ENCODE peak calls at places on chromosome 9, in seven cellular contexts. One of them, this sample, is unnamed.

GRCh38 chr9:112717669-112718331 is at the start of gene INIP:
- DNase-seq in H1: peak
- DNase-seq in HepG2: peak
- DNase-seq in GM12878: peak
- DNase-seq in SK-N-SH: peak
- DNase-seq in K562: peak
- DNase-seq in HCT116: peak
- DNase-seq in this sample: peak

GRCh38 chr9:75378036-75378435 is 289.7 kb downstream of the OSTF1 start:
- DNase-seq in K562: no peak
- DNase-seq in HepG2: no peak
- DNase-seq in HCT116: no peak
- DNase-seq in SK-N-SH: no peak
- DNase-seq in GM12878: no peak
- DNase-seq in H1: no peak
- DNase-seq in this sample: no peak

GRCh38 chr9:132241840-132242620 is 80.2 kb downstream of the NTNG2 start:
- DNase-seq in HCT116: no peak
- DNase-seq in K562: no peak
- DNase-seq in HepG2: no peak
- DNase-seq in SK-N-SH: peak
- DNase-seq in H1: no peak
- DNase-seq in GM12878: no peak
- DNase-seq in this sample: no peak

GRCh38 chr9:91771864-91772263 is 178.2 kb downstream of the ROR2 start:
- DNase-seq in GM12878: no peak
- DNase-seq in SK-N-SH: no peak
- DNase-seq in K562: no peak
- DNase-seq in H1: no peak
- DNase-seq in HCT116: no peak
- DNase-seq in HepG2: no peak
- DNase-seq in this sample: no peak

GRCh38 chr9:92639791-92640271 is 30.1 kb downstream of the IPPK start:
- DNase-seq in SK-N-SH: no peak
- DNase-seq in H1: no peak
- DNase-seq in HepG2: no peak
- DNase-seq in K562: no peak
- DNase-seq in GM12878: no peak
- DNase-seq in HCT116: no peak
- DNase-seq in this sample: no peak

GRCh38 chr9:91500509-91501011 is 76.9 kb upstream of the NFIL3 start:
- DNase-seq in GM12878: no peak
- DNase-seq in K562: peak
- DNase-seq in HCT116: peak
- DNase-seq in H1: no peak
- DNase-seq in HepG2: no peak
- DNase-seq in SK-N-SH: no peak
- DNase-seq in this sample: no peak

GRCh38 chr9:31683126-31683525 is 701.3 kb upstream of the ACO1 start:
- DNase-seq in GM12878: no peak
- DNase-seq in K562: no peak
- DNase-seq in H1: no peak
- DNase-seq in SK-N-SH: no peak
- DNase-seq in HepG2: no peak
- DNase-seq in HCT116: no peak
- DNase-seq in this sample: no peak

GRCh38 chr9:122214507-122214906 is 14.2 kb downstream of the LHX6 start:
- DNase-seq in K562: no peak
- DNase-seq in GM12878: no peak
- DNase-seq in SK-N-SH: no peak
- DNase-seq in HepG2: no peak
- DNase-seq in H1: no peak
- DNase-seq in HCT116: no peak
- DNase-seq in this sample: no peak

GRCh38 chr9:95126739-95127138 is 190.8 kb downstream of the FANCC start:
- DNase-seq in SK-N-SH: no peak
- DNase-seq in H1: no peak
- DNase-seq in GM12878: no peak
- DNase-seq in HCT116: no peak
- DNase-seq in HepG2: no peak
- DNase-seq in K562: no peak
- DNase-seq in this sample: no peak

GRCh38 chr9:757246-757881 is 84.1 kb upstream of the DMRT1 start:
- DNase-seq in SK-N-SH: peak
- DNase-seq in K562: peak
- DNase-seq in H1: peak
- DNase-seq in GM12878: no peak
- DNase-seq in HCT116: peak
- DNase-seq in HepG2: peak
- DNase-seq in this sample: peak

GRCh38 chr9:98310752-98311392 is 55.4 kb upstream of the TBC1D2 start:
- DNase-seq in HCT116: no peak
- DNase-seq in HepG2: no peak
- DNase-seq in SK-N-SH: no peak
- DNase-seq in GM12878: no peak
- DNase-seq in K562: peak
- DNase-seq in H1: no peak
- DNase-seq in this sample: no peak

GRCh38 chr9:8521112-8521511 is 721.5 kb upstream of the DMAC1 start:
- DNase-seq in HCT116: no peak
- DNase-seq in HepG2: no peak
- DNase-seq in K562: no peak
- DNase-seq in SK-N-SH: no peak
- DNase-seq in H1: no peak
- DNase-seq in GM12878: no peak
- DNase-seq in this sample: no peak

GRCh38 chr9:119179701-119180100 is 189.5 kb downstream of the BRINP1 start:
- DNase-seq in H1: no peak
- DNase-seq in SK-N-SH: no peak
- DNase-seq in K562: no peak
- DNase-seq in GM12878: no peak
- DNase-seq in HepG2: no peak
- DNase-seq in HCT116: no peak
- DNase-seq in this sample: no peak

GRCh38 chr9:106916491-106917235 is 53.7 kb downstream of the ZNF462 start:
- DNase-seq in H1: no peak
- DNase-seq in SK-N-SH: no peak
- DNase-seq in HCT116: peak
- DNase-seq in K562: no peak
- DNase-seq in GM12878: no peak
- DNase-seq in HepG2: peak
- DNase-seq in this sample: peak

GRCh38 chr9:114449236-114449635 is 56.0 kb downstream of the WHRN start:
- DNase-seq in HCT116: no peak
- DNase-seq in HepG2: no peak
- DNase-seq in GM12878: no peak
- DNase-seq in K562: no peak
- DNase-seq in H1: no peak
- DNase-seq in SK-N-SH: no peak
- DNase-seq in this sample: no peak

GRCh38 chr9:131869312-131869711 is 129.4 kb upstream of the RAPGEF1 start:
- DNase-seq in SK-N-SH: peak
- DNase-seq in HepG2: no peak
- DNase-seq in GM12878: no peak
- DNase-seq in K562: no peak
- DNase-seq in HCT116: no peak
- DNase-seq in H1: no peak
- DNase-seq in this sample: no peak

GRCh38 chr9:95552241-95552640 is 35.5 kb upstream of the PTCH1 start:
- DNase-seq in HepG2: no peak
- DNase-seq in K562: no peak
- DNase-seq in SK-N-SH: no peak
- DNase-seq in GM12878: no peak
- DNase-seq in HCT116: no peak
- DNase-seq in H1: peak
- DNase-seq in this sample: no peak

GRCh38 chr9:4887556-4887955 is 94.8 kb downstream of the RCL1 start:
- DNase-seq in K562: no peak
- DNase-seq in SK-N-SH: no peak
- DNase-seq in HepG2: no peak
- DNase-seq in GM12878: no peak
- DNase-seq in H1: no peak
- DNase-seq in HCT116: no peak
- DNase-seq in this sample: no peak

GRCh38 chr9:89678394-89679005 is 73.7 kb downstream of the GADD45G start:
- DNase-seq in H1: no peak
- DNase-seq in HepG2: no peak
- DNase-seq in GM12878: no peak
- DNase-seq in HCT116: no peak
- DNase-seq in SK-N-SH: no peak
- DNase-seq in K562: no peak
- DNase-seq in this sample: no peak

GRCh38 chr9:89677696-89678393 is 73.0 kb downstream of the GADD45G start:
- DNase-seq in SK-N-SH: peak
- DNase-seq in K562: no peak
- DNase-seq in HCT116: no peak
- DNase-seq in H1: peak
- DNase-seq in GM12878: no peak
- DNase-seq in HepG2: no peak
- DNase-seq in this sample: no peak

GRCh38 chr9:89675403-89675771 is 70.6 kb downstream of the GADD45G start:
- DNase-seq in H1: no peak
- DNase-seq in GM12878: no peak
- DNase-seq in SK-N-SH: peak
- DNase-seq in HCT116: no peak
- DNase-seq in HepG2: no peak
- DNase-seq in K562: no peak
- DNase-seq in this sample: no peak

GRCh38 chr9:89674667-89675402 is 70.0 kb downstream of the GADD45G start:
- DNase-seq in HCT116: no peak
- DNase-seq in H1: no peak
- DNase-seq in HepG2: no peak
- DNase-seq in SK-N-SH: peak
- DNase-seq in GM12878: no peak
- DNase-seq in K562: no peak
- DNase-seq in this sample: no peak

GRCh38 chr9:89676281-89676680 is 71.5 kb downstream of the GADD45G start:
- DNase-seq in HepG2: no peak
- DNase-seq in GM12878: no peak
- DNase-seq in H1: no peak
- DNase-seq in HCT116: no peak
- DNase-seq in K562: no peak
- DNase-seq in SK-N-SH: peak
- DNase-seq in this sample: no peak
- TF ChIP-seq JUND in HepG2: no peak
- TF ChIP-seq JUND in GM12878: no peak
- TF ChIP-seq JUND in H1: no peak
- TF ChIP-seq JUND in HCT116: no peak
- TF ChIP-seq JUND in K562: no peak
- TF ChIP-seq JUND in SK-N-SH: no peak
- TF ChIP-seq JUND in this sample: no peak

DNA sequence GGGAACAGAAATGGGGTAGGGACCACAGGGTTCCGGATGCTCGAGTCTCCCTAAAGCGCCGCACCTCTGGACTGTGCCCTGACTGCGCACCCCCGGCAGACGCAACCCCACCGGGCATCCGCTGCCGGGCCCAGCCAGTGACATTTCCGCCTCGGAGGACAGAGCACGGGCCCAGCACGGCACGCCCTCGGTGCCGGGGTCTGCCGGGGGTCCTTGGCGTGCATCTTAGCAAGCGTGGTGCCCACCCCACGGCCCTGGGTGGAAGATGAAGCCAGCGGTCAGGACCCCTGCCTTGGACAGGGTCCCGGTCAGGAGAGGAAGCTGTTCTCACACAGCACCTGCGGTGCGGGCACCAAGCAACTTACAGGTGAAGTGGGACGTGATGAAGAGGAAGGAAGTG is 7.1 kb downstream of the INPP5E start:
- DNase-seq in GM12878: no peak
- DNase-seq in HCT116: no peak
- DNase-seq in K562: no peak
- DNase-seq in HepG2: no peak
- DNase-seq in H1: no peak
- DNase-seq in SK-N-SH: no peak
- DNase-seq in this sample: no peak
- TF ChIP-seq JUND in GM12878: no peak
- TF ChIP-seq JUND in HCT116: no peak
- TF ChIP-seq JUND in K562: no peak
- TF ChIP-seq JUND in HepG2: no peak
- TF ChIP-seq JUND in H1: no peak
- TF ChIP-seq JUND in SK-N-SH: no peak
- TF ChIP-seq JUND in this sample: no peak

DNA sequence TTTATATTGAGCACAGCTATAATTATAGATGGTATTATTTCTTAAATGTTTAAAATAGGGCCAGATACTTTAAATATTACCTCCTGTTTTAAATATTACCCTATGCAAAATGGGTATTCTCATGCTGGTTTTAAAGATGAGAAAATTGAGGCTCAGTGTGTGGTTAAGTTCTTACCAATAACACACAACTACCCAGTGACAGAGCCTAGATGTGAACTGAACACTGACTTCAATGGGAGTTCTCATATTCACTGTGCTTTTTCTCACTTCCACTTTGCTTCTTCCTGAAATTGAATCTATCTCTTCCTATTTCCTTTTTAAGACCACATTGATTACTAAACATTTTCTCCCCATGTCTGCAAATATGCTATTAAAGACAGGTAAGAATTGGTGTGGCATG is 135.8 kb upstream of the TUSC1 start:
- DNase-seq in H1: no peak
- DNase-seq in HepG2: no peak
- DNase-seq in SK-N-SH: no peak
- DNase-seq in HCT116: no peak
- DNase-seq in GM12878: no peak
- DNase-seq in K562: no peak
- DNase-seq in this sample: no peak
- TF ChIP-seq JUND in H1: no peak
- TF ChIP-seq JUND in HepG2: no peak
- TF ChIP-seq JUND in SK-N-SH: no peak
- TF ChIP-seq JUND in HCT116: no peak
- TF ChIP-seq JUND in GM12878: no peak
- TF ChIP-seq JUND in K562: no peak
- TF ChIP-seq JUND in this sample: no peak

DNA sequence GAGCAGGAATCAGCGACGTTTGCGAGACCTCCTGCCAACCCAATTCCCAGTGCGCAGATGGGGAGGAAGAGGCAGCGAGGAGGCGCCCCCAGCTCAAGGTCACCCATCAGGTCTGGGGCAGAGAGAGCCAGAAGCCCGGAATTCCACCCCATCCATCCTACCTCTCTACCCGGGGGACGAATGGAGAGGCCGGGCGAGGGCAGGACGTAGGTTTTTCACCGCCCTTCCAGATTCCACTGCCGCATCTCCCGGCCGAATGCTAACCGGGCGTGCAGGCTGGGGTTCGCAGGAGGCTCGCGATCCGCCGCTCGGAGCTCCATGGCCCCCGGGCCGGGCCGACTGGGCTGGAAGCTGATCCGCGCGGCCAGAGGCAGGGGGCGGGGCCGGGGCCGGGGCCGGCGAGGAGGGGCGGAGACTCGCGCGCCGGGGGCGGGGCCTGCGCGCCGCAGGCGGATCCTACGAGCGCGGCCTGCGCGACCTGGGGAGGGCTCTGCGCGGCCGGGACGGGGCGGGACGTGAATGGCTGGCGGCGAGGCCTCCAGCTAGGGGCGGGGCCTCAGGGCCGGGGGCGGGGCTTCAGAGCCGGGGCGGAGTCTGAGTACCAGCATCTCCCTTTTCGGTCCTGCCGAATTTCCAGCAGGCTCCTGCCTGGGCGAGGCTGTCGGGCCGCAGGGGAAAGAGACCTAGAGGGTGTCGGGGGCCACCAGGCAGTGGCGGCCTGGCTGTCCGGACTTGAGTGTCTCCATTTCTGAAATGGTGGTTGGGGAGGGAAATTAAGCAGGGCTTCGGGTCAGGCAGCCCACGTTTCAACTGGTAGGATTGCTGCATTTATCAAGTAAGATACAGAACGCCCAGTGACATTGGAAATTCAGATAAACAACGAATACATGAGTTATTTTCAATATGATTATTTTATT is at the start of gene ST6GALNAC4:
- DNase-seq in SK-N-SH: peak
- DNase-seq in HCT116: no peak
- DNase-seq in H1: peak
- DNase-seq in K562: peak
- DNase-seq in GM12878: no peak
- DNase-seq in HepG2: peak
- DNase-seq in this sample: peak
- TF ChIP-seq JUND in SK-N-SH: no peak
- TF ChIP-seq JUND in HCT116: no peak
- TF ChIP-seq JUND in H1: no peak
- TF ChIP-seq JUND in K562: no peak
- TF ChIP-seq JUND in GM12878: no peak
- TF ChIP-seq JUND in HepG2: no peak
- TF ChIP-seq JUND in this sample: no peak